ENCODE peak calls at places on chromosomes 13 and 19, in seven cellular contexts. H is A673, V is cardiac muscle cell, O is body of pancreas, D is H9, Q is Panc1, N is gastrocnemius medialis. B is an unnamed sample.

GRCh38 chr19:40213882-40214570 is 4.2 kb downstream of the TTC9B start:
- DNase-seq in H (no peak), V (no peak), O (no peak), D (no peak), Q (no peak), N (no peak), B (no peak)

GRCh38 chr19:39915101-39915847 is 19.2 kb downstream of the FCGBP start:
- DNase-seq in H (no peak), V (no peak), O (no peak), D (peak; percentile 65), Q (no peak), N (no peak), B (no peak)

GRCh38 chr19:18520848-18521691 is 800 bp downstream of the ELL start:
- DNase-seq in H (no peak), V (peak; percentile 25), O (no peak), D (peak; percentile 50), Q (no peak), N (no peak), B (no peak)

GRCh38 chr19:40778045-40778864 is at the start of gene RAB4B:
- DNase-seq in H (peak; percentile 100), V (peak; percentile 100), O (peak; percentile 100), D (peak; percentile 100), Q (peak; percentile 83), N (peak; percentile 100), B (peak; percentile 100)

GRCh38 chr19:49328741-49329140 is 3.8 kb upstream of the SLC6A16 start:
- DNase-seq in H (no peak), V (no peak), O (no peak), D (no peak), Q (no peak), N (no peak), B (no peak)

GRCh38 chr13:23289917-23290357 is 109.2 kb downstream of the SGCG start:
- DNase-seq in H (peak; percentile 27), V (peak; percentile 62), O (no peak), D (no peak), Q (no peak), N (no peak), B (no peak)

GRCh38 chr13:50531917-50532899 is 311.3 kb downstream of the DLEU7 start:
- DNase-seq in H (peak; percentile 42), V (peak; percentile 67), O (no peak), D (no peak), Q (no peak), N (no peak), B (no peak)

GRCh38 chr13:74406439-74406838 is 272.2 kb upstream of the KLF12 start:
- DNase-seq in H (peak; percentile 9), V (no peak), O (no peak), D (no peak), Q (no peak), N (no peak), B (no peak)

GRCh38 chr13:113616281-113616906 is 31.8 kb downstream of the TFDP1 start:
- DNase-seq in H (no peak), V (peak; percentile 84), O (no peak), D (no peak), Q (no peak), N (no peak), B (no peak)

GRCh38 chr19:41344162-41344561 is 9.6 kb downstream of the TGFB1 start:
- DNase-seq in H (no peak), V (no peak), O (no peak), D (no peak), Q (no peak), N (no peak), B (no peak)

GRCh38 chr19:18831524-18832330 is at the start of gene UPF1:
- DNase-seq in H (peak; percentile 97), V (peak; percentile 94), O (peak; percentile 95), D (peak; percentile 96), Q (peak; percentile 25), N (peak; percentile 86), B (peak; percentile 95)

GRCh38 chr19:2261438-2262172 is 5.4 kb upstream of the JSRP1 start:
- DNase-seq in H (peak; percentile 64), V (peak; percentile 56), O (no peak), D (no peak), Q (no peak), N (no peak), B (peak; percentile 47)

DNA sequence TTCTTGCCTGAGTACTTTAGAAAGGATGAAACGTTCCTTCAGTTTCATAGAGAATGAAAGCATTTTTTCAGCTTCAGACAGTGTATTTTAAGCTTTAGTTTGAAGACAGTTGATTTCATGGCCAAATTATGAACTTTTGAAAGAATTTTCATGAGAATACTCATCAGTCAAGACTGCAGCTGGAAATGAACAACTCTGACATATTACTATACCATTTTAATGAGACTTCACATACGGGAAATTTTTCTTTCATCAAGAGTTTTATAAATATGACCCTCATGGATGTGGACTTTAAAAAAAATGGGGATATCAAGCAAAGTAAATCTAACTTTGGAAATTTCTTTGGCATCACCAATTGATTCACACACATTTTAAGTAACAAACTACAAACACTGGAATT is 6.4 kb downstream of the LATS2 start:
- DNase-seq in H (no peak), V (no peak), O (no peak), D (no peak), Q (no peak), N (no peak), B (no peak)
- H3K27ac ChIP-seq in H (no peak overlapping the region), V (no peak overlapping the region), O (no peak overlapping the region), D (no peak overlapping the region), Q (no peak overlapping the region), N (peak overlapping the region; percentile 99), B (no peak overlapping the region)

GRCh38 chr13:40565282-40566148 is 100.9 kb downstream of the FOXO1 start:
- DNase-seq in H (no peak), V (no peak), O (no peak), D (no peak), Q (no peak), N (no peak), B (no peak)

GRCh38 chr13:40562975-40563349 is 103.5 kb downstream of the FOXO1 start:
- DNase-seq in H (no peak), V (no peak), O (no peak), D (no peak), Q (no peak), N (no peak), B (no peak)

GRCh38 chr13:40563350-40564125 is 102.9 kb downstream of the FOXO1 start:
- DNase-seq in H (no peak), V (peak; percentile 81), O (peak; percentile 17), D (no peak), Q (no peak), N (peak; percentile 59), B (no peak)

GRCh38 chr13:40566811-40567210 is 99.6 kb downstream of the FOXO1 start:
- DNase-seq in H (no peak), V (no peak), O (no peak), D (no peak), Q (no peak), N (no peak), B (no peak)

DNA sequence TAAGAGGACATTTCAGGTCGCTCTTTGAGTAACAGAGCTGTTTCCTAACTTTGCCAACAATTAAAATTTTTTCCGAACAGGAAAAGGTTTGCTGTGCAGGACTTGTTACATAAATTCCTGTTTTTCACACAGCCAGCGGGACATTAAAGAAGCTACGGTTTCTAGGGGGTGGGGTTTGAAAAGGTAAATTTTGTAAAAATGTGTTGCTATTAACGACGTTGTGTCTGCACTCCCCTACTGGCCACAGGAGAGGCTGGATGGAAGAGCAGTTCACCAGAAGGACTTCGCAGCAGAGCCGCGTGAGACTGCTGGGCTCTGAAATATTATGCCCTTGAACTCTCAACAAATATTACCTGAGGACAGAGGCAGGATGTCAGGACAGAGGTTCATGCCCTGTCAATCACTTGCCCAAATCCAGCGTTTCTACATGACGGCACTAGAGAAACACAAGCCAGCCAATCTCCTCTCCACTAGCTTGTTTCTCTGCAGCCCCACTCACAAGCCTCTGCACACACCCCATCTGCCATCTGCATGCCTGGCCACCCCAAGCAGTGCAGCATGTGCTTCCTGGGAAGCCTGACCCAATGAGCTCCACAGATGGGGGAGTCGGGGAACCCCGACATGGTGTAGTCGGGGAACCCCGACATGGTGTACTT is 102.0 kb downstream of the FOXO1 start:
- DNase-seq in H (no peak), V (peak; percentile 49), O (peak; percentile 23), D (no peak), Q (no peak), N (no peak), B (no peak)
- TF ChIP-seq CTCF in H (no peak), V (peak; percentile 29), O (no peak), D (peak; percentile 28), Q (no peak), N (no peak), B (no peak)

DNA sequence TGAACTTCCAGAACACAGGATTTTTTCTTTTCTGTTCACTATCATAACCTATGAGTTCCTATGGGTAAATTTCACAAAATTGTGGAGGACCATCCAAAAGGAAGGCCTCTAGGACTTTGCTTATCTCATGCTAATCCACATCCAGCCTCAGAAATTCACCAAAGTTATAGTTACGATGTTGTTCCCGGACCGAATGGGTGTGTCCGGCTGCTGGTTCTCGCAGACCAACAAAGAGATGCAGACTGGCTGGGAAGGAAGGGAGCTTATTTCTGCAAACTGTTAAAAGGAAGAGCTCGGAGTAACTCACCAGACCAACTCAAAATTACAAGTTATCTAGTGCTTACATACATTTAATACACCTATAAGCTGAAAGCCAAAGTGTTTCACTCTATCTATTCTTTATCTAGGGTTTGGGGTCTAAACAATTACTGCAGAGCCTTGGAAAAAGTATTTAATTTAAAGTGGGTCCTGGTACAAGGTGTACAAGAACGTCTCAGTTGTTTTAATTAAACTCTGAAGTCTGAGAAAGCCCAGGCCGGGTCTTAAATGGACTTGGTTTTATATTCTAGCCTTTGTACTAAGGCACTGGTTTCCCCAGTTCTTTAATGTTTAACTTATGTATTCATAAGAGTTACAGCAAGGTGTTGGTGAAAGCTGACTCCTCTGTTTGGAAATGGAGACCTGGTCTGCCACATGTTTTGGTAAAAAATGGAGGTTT is 883.0 kb upstream of the SPRY2 start:
- DNase-seq in H (no peak), V (no peak), O (no peak), D (no peak), Q (no peak), N (no peak), B (no peak)
- H3K27ac ChIP-seq in H (no peak overlapping the region), V (no peak overlapping the region), O (no peak overlapping the region), D (no peak overlapping the region), Q (no peak overlapping the region), N (no peak overlapping the region), B (no peak overlapping the region)

GRCh38 chr19:5047251-5047935 is 78.5 kb downstream of the KDM4B start:
- DNase-seq in H (no peak), V (no peak), O (no peak), D (no peak), Q (no peak), N (no peak), B (no peak)

GRCh38 chr19:5045015-5045414 is 76.1 kb downstream of the KDM4B start:
- DNase-seq in H (no peak), V (no peak), O (no peak), D (no peak), Q (no peak), N (no peak), B (no peak)

GRCh38 chr19:5046339-5047039 is 77.6 kb downstream of the KDM4B start:
- DNase-seq in H (peak; percentile 92), V (no peak), O (peak; percentile 94), D (no peak), Q (no peak), N (peak; percentile 59), B (no peak)

GRCh38 chr19:5048091-5048726 is 79.3 kb downstream of the KDM4B start:
- DNase-seq in H (peak; percentile 93), V (peak; percentile 87), O (peak; percentile 87), D (peak; percentile 88), Q (no peak), N (peak; percentile 45), B (peak; percentile 30)

DNA sequence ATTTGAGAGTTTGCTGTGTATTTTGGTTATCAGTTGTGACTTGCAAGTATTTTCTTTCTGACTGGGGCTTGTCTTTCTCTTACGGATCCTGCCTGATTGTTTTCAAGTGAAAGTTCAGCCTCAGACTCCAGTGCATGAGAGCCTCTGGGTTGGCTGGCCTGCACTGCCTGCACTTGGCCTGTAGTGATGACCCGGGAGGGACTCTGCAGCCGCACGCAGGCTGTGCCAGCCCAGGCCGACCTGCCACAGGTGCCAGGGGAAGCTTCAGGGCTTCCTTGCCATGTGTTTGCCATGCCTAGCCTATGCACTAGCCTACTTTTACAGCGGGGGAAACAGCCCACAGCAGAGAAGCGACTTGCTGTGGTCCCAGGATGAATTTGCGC is 77.0 kb downstream of the KDM4B start:
- DNase-seq in H (no peak), V (no peak), O (no peak), D (no peak), Q (no peak), N (no peak), B (no peak)
- TF ChIP-seq CTCF in H (no peak), V (no peak), O (no peak), D (no peak), Q (no peak), N (no peak), B (no peak)

B was measured in CD8-positive, alpha-beta T cell.